ENCODE peak calls at places on chromosome 5, in eight cellular contexts. U is tibial nerve, N is PC-3, M is OCI-LY7, P is HFF-Myc, T is choroid plexus epithelial cell, J is breast epithelium, B is heart right ventricle. K is an unnamed sample.

GRCh38 chr5:74179183-74179582 is 461.3 kb downstream of the ENC1 start:
- DNase-seq in U (no peak), N (no peak), M (no peak), P (no peak), T (peak), J (no peak), B (no peak), K (no peak)

GRCh38 chr5:143350790-143351603 is 52.5 kb downstream of the NR3C1 start:
- DNase-seq in U (no peak), N (peak), M (no peak), P (peak), T (peak), J (no peak), B (no peak), K (no peak)

GRCh38 chr5:169116961-169117461 is 183.9 kb downstream of the SLIT3 start:
- DNase-seq in U (no peak), N (peak), M (no peak), P (no peak), T (no peak), J (no peak), B (no peak), K (no peak)

GRCh38 chr5:167263185-167263584 is 1028.3 kb upstream of the WWC1 start:
- DNase-seq in U (no peak), N (no peak), M (no peak), P (no peak), T (no peak), J (no peak), B (no peak), K (no peak)

GRCh38 chr5:171810217-171810616 is 24.6 kb downstream of the SMIM23 start:
- DNase-seq in U (no peak), N (no peak), M (no peak), P (no peak), T (no peak), J (no peak), B (no peak), K (no peak)

GRCh38 chr5:86824642-86825041 is 206.9 kb downstream of the COX7C start:
- DNase-seq in U (no peak), N (peak), M (no peak), P (no peak), T (no peak), J (no peak), B (no peak), K (no peak)

GRCh38 chr5:53481887-53482716 is 1.7 kb downstream of the FST start:
- DNase-seq in U (peak), N (no peak), M (peak), P (no peak), T (peak), J (peak), B (peak), K (no peak)

GRCh38 chr5:35026280-35026840 is 21.4 kb downstream of the AGXT2 start:
- DNase-seq in U (no peak), N (no peak), M (no peak), P (no peak), T (peak), J (no peak), B (no peak), K (no peak)

GRCh38 chr5:14914603-14915277 is 43.2 kb upstream of the ANKH start:
- DNase-seq in U (no peak), N (peak), M (no peak), P (no peak), T (peak), J (no peak), B (no peak), K (no peak)

GRCh38 chr5:150377964-150378694 is 20.6 kb downstream of the TCOF1 start:
- DNase-seq in U (no peak), N (no peak), M (no peak), P (peak), T (peak), J (no peak), B (no peak), K (no peak)

GRCh38 chr5:94508421-94509148 is 109.8 kb downstream of the KIAA0825 start:
- DNase-seq in U (no peak), N (no peak), M (no peak), P (no peak), T (no peak), J (no peak), B (no peak), K (no peak)

GRCh38 chr5:111574316-111574715 is 62.0 kb upstream of the STARD4 start:
- DNase-seq in U (no peak), N (no peak), M (no peak), P (no peak), T (peak), J (no peak), B (no peak), K (no peak)

DNA sequence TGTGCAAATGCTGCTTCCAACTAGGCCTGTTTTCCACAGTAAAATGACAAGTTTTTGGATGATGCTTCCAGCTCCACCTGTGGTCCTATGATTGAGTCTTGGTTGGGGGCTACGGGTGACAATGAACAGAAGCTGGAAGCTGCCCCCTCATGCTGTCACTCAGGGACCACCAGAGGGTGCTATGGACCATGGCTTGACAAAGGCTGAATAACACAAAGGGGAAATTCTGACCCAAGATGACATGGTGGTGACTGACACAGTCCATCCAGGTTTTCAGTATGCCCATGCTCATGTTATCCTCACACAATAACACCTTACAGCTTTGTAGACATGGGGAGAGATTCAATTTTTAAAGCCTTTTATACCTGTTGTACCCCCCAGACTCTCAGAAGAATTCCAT is 23.9 kb upstream of the SAP30L start:
- DNase-seq in U (no peak), N (peak), M (peak), P (no peak), T (peak), J (no peak), B (no peak), K (no peak)
- TF ChIP-seq CTCF in U (no peak), N (peak), M (peak), P (peak), T (peak), J (no peak), B (peak), K (peak)

GRCh38 chr5:156819967-156820581 is 30.0 kb upstream of the PPP1R2B start:
- DNase-seq in U (no peak), N (no peak), M (peak), P (no peak), T (no peak), J (no peak), B (no peak), K (no peak)

GRCh38 chr5:156826150-156826549 is 23.9 kb upstream of the PPP1R2B start:
- DNase-seq in U (no peak), N (no peak), M (peak), P (no peak), T (no peak), J (no peak), B (no peak), K (no peak)

GRCh38 chr5:156825688-156826087 is 24.4 kb upstream of the PPP1R2B start:
- DNase-seq in U (no peak), N (no peak), M (no peak), P (no peak), T (no peak), J (no peak), B (no peak), K (no peak)

GRCh38 chr5:156824241-156824640 is 25.9 kb upstream of the PPP1R2B start:
- DNase-seq in U (no peak), N (no peak), M (no peak), P (no peak), T (no peak), J (no peak), B (no peak), K (no peak)

DNA sequence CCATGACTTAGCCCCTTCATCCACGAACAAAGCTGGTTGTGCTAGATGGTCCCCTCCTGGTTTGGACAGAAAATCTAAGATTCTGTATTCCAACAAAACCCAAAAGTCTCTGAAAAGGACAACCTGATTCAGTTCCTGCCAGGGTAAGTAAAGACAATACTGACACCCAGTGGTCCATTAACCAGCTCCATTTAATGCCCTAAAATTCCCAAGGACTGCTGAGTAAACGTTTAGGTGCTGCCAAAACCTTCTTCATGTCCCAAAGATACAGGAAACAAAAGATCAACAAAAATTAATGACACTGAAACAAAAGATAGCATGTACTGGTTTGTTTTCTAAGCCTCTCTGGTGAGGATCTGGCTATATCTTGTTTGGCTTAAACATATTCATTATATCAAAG is 25.3 kb upstream of the PPP1R2B start:
- DNase-seq in U (no peak), N (peak), M (peak), P (peak), T (peak), J (no peak), B (no peak), K (no peak)
- TF ChIP-seq CTCF in U (peak), N (peak), M (peak), P (peak), T (peak), J (no peak), B (peak), K (peak)

GRCh38 chr5:90793183-90793582 is 234.6 kb downstream of the ADGRV1 start:
- DNase-seq in U (no peak), N (peak), M (no peak), P (no peak), T (no peak), J (no peak), B (no peak), K (no peak)
- TF ChIP-seq CTCF in U (no peak), N (peak), M (peak), P (no peak), T (peak), J (no peak), B (no peak), K (no peak)

DNA sequence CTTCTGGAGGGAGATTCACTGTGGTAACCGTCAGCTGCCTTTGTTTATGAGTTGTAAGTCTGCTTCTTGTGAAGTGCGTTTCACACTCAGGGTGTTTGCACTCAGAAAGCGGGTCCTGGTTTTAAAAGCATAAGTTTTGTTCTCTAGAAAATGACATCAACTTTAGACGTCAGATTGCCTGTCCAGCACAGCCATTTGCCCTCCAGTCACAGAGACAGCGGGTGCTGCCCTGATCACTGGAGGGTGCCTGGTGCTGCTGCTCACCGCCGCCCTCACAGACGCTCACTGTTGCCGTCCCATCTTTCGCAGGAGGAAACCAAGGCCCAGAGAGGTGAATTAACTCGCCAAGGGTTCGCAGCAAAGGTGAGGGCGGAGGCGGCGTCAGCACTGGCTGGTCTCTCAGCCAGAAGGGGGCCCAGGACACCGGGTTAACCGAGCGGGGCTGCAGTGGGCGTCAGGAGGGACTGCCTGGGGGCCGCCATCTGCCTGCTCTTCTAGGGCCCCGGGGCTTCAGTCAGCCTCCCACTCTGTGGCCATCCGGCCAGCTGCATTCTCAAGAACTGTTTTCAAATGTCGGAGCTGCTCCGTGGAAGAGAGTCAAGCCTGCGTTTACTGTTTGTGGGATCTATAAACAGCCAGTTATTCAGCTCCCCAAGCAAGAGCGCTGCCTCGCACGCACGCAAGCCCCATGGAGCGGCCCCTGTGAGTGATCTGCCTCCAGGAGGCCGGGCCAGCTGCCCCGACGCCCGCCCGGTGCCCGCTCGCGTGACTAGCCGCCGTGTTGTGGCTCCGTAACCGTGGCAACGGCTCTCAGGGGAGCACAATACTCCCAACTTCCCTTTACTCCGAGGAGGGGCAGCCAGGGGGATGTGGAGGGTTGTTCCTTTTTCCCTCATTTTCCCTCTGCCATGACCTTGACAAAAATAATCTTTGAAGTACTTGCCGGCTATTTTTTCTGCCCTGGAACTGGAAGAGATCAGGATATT is 43.4 kb upstream of the EXOC3 start:
- DNase-seq in U (peak), N (no peak), M (no peak), P (peak), T (peak), J (no peak), B (peak), K (peak)
- TF ChIP-seq CTCF in U (no peak), N (no peak), M (no peak), P (no peak), T (no peak), J (no peak), B (no peak), K (no peak)

GRCh38 chr5:55820488-55820887 is 30.7 kb upstream of the IL31RA start:
- DNase-seq in U (no peak), N (no peak), M (no peak), P (no peak), T (no peak), J (no peak), B (no peak), K (no peak)

GRCh38 chr5:55817030-55817429 is 34.1 kb upstream of the IL31RA start:
- DNase-seq in U (no peak), N (no peak), M (no peak), P (no peak), T (peak), J (no peak), B (no peak), K (no peak)

GRCh38 chr5:55823151-55823796 is 27.9 kb upstream of the IL31RA start:
- DNase-seq in U (no peak), N (peak), M (no peak), P (no peak), T (no peak), J (no peak), B (no peak), K (no peak)

GRCh38 chr5:55816342-55816741 is 34.8 kb upstream of the IL31RA start:
- DNase-seq in U (no peak), N (peak), M (no peak), P (peak), T (peak), J (no peak), B (no peak), K (no peak)

DNA sequence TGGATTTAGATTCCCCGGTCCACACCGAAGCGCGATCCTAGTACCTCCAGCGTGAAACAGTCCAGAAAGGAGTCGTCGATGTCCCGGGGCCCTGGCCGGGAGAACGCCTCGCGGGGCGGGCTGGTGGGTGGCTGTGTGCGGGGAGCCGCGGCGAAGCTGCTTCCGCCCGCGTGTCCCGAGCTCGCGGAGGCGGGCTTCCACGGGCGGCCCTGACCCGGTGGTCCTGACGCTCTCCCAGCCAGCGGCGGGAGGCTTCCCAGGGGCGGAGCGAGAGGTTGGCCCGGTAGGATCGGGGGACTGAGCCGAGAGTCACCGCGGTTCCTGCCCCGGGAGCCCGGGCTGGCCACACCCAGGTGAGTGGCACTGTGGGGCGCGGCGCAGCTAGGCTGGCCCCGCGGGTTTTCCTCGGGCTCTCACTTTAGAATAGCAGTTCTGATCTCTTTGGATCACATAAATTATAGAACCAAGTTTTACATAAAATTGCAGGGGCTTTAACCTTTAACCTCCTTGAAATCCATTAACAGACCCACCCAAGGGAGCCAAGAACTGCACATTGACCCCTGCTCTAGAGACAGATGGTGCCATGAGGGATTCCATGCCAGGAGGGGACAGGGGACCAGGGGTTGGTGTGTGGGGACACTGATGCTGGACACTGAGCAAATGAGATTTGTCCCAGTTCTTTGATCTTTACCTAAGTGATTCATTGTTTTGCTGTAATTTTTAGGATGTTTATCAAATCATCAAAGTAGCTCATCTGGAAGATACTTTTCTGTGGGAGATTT is 29.2 kb upstream of the IL31RA start:
- DNase-seq in U (no peak), N (no peak), M (no peak), P (no peak), T (peak), J (no peak), B (peak), K (no peak)
- TF ChIP-seq CTCF in U (no peak), N (no peak), M (no peak), P (no peak), T (no peak), J (no peak), B (no peak), K (no peak)

GRCh38 chr5:105150324-105150723 is 1587.7 kb upstream of the NUDT12 start:
- DNase-seq in U (no peak), N (no peak), M (no peak), P (no peak), T (no peak), J (no peak), B (no peak), K (no peak)
- TF ChIP-seq CTCF in U (no peak), N (no peak), M (no peak), P (no peak), T (no peak), J (no peak), B (no peak), K (no peak)

K was measured in D721Med.